ENCODE peak calls at places on chromosomes 6 and 20, in five cellular contexts. Z is NB4, B is AG04449, E is astrocyte of the cerebellum, S is lower lobe of right lung. L is an unnamed sample.

GRCh38 chr6:44431118-44431725 is 43.7 kb downstream of the CDC5L start:
- DNase-seq in Z (peak), B (no peak), E (peak), S (no peak), L (peak)

GRCh38 chr6:167291623-167292300 is 647 bp downstream of the UNC93A start:
- DNase-seq in Z (no peak), B (no peak), E (no peak), S (no peak), L (no peak)

GRCh38 chr20:18986146-18986830 is 172.7 kb downstream of the SCP2D1 start:
- DNase-seq in Z (no peak), B (no peak), E (no peak), S (no peak), L (no peak)

GRCh38 chr6:157461000-157461915 is 80.3 kb downstream of the ZDHHC14 start:
- DNase-seq in Z (no peak), B (peak), E (peak), S (no peak), L (no peak)

GRCh38 chr6:163583558-163583957 is 169.0 kb downstream of the QKI start:
- DNase-seq in Z (no peak), B (no peak), E (no peak), S (no peak), L (no peak)

GRCh38 chr20:63740501-63741353 is 1.2 kb downstream of the SLC2A4RG start:
- DNase-seq in Z (peak), B (peak), E (peak), S (peak), L (peak)

GRCh38 chr6:110322151-110323003 is 35.8 kb downstream of the METTL24 start:
- DNase-seq in Z (peak), B (no peak), E (no peak), S (no peak), L (no peak)

GRCh38 chr6:24145690-24146131 is 19.7 kb downstream of the NRSN1 start:
- DNase-seq in Z (no peak), B (no peak), E (no peak), S (no peak), L (no peak)

GRCh38 chr6:16729183-16729696 is 32.0 kb downstream of the ATXN1 start:
- DNase-seq in Z (peak), B (no peak), E (no peak), S (no peak), L (no peak)

GRCh38 chr6:149877678-149878077 is 13.5 kb upstream of the LRP11 start:
- DNase-seq in Z (no peak), B (no peak), E (no peak), S (no peak), L (no peak)

GRCh38 chr6:165777680-165778079 is 114.6 kb upstream of the PDE10A start:
- DNase-seq in Z (no peak), B (no peak), E (no peak), S (no peak), L (no peak)

GRCh38 chr6:95266537-95267258 is 310.6 kb upstream of the MANEA start:
- DNase-seq in Z (no peak), B (no peak), E (no peak), S (no peak), L (no peak)

GRCh38 chr6:30615219-30615957 is 1.7 kb downstream of the PPP1R10 start:
- DNase-seq in Z (peak), B (no peak), E (peak), S (no peak), L (peak)

GRCh38 chr6:168033791-168034190 is 36.3 kb downstream of the KIF25 start:
- DNase-seq in Z (no peak), B (no peak), E (no peak), S (no peak), L (no peak)

GRCh38 chr6:111122458-111123286 is 35.4 kb downstream of the SLC16A10 start:
- DNase-seq in Z (no peak), B (no peak), E (no peak), S (no peak), L (peak)

GRCh38 chr6:166619912-166620311 is 7.1 kb downstream of the RPS6KA2 start:
- DNase-seq in Z (no peak), B (peak), E (peak), S (peak), L (no peak)

GRCh38 chr6:170087946-170088348 is 202.9 kb downstream of the DLL1 start:
- DNase-seq in Z (peak), B (no peak), E (no peak), S (peak), L (peak)

GRCh38 chr6:139240161-139241010 is 51.4 kb downstream of the TXLNB start:
- DNase-seq in Z (no peak), B (peak), E (peak), S (no peak), L (peak)

GRCh38 chr6:84908304-84908904 is 144.0 kb upstream of the TBX18 start:
- DNase-seq in Z (no peak), B (no peak), E (no peak), S (no peak), L (no peak)

GRCh38 chr6:150079604-150080003 is 10.7 kb upstream of the ULBP3 start:
- DNase-seq in Z (no peak), B (no peak), E (peak), S (no peak), L (no peak)

GRCh38 chr20:57069442-57069841 is 197.0 kb downstream of the BMP7 start:
- DNase-seq in Z (no peak), B (no peak), E (no peak), S (no peak), L (no peak)

GRCh38 chr6:31107052-31107451 is 5.3 kb downstream of the C6orf15 start:
- DNase-seq in Z (no peak), B (no peak), E (no peak), S (no peak), L (no peak)

GRCh38 chr20:24578605-24579004 is 109.2 kb downstream of the SYNDIG1 start:
- DNase-seq in Z (no peak), B (no peak), E (no peak), S (no peak), L (no peak)

GRCh38 chr6:144912474-144912873 is 627.3 kb downstream of the UTRN start:
- DNase-seq in Z (no peak), B (peak), E (peak), S (no peak), L (no peak)

GRCh38 chr20:62683136-62683535 is 25.5 kb upstream of the NTSR1 start:
- DNase-seq in Z (no peak), B (no peak), E (no peak), S (no peak), L (no peak)

GRCh38 chr6:90103056-90103793 is 193.4 kb downstream of the BACH2 start:
- DNase-seq in Z (no peak), B (no peak), E (no peak), S (no peak), L (no peak)

GRCh38 chr6:30155522-30156261 is 5.3 kb downstream of the TRIM10 start:
- DNase-seq in Z (no peak), B (no peak), E (no peak), S (no peak), L (no peak)

GRCh38 chr20:63156221-63156671 is 59.7 kb downstream of the YTHDF1 start:
- DNase-seq in Z (peak), B (no peak), E (no peak), S (no peak), L (no peak)

GRCh38 chr6:46734867-46735719 is at the start of gene PLA2G7:
- DNase-seq in Z (no peak), B (no peak), E (no peak), S (peak), L (no peak)

GRCh38 chr6:33172307-33173227 is 19.7 kb downstream of the COL11A2 start:
- DNase-seq in Z (peak), B (no peak), E (no peak), S (no peak), L (peak)

GRCh38 chr6:26172496-26172958 is 85.3 kb downstream of the HFE start:
- DNase-seq in Z (peak), B (no peak), E (no peak), S (no peak), L (peak)

DNA sequence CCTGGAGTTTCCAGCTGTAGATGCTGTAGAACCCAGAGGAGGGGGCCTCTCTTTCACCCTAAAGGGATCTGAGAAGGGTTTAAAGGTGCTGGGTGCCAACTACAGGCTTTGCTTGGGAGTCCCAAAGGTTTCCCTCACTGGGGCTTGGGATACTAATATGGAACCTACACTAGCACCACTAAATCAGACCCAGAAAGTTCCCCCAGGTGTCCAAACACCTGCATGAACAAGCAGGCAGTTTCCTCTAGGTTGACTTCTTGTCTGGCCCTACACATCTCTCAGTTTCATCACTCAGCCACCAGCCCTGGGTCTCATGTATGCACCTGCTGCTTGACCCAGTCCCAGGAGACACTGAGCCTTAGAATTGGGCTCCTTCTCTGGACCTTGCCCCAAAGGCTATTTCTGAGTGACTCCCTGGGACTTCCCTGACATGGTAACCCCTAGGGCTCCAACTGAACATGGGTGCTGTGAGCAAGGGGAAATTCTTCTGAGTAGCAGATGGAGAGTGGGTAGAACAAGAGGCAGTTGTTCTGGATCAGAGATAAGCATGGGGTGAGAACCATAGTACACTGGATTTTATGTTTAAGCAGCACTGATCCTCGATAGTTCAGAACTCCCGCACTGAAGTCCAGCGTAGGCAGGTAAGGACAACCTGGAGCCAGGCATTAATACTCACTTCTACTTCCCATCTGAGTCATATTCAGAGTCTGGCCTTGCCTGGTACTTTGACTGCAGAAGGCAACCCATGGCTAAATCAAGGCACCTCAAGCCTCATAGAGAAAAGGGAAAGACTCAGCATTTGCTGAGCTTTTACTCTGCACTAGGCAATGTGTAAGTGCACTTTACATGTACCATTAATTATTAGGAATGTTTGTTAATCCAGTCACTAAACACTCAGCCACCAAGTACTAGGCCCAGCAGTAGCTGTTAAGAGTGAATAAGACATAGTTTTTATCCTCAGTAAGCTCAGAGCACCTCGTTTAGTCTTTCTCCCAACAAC is 16.8 kb downstream of the BCL2L1 start:
- DNase-seq in Z (no peak), B (no peak), E (no peak), S (no peak), L (peak)
- H3K4me3 ChIP-seq in Z (no peak), B (no peak), E (no peak), S (no peak), L (no peak)

DNA sequence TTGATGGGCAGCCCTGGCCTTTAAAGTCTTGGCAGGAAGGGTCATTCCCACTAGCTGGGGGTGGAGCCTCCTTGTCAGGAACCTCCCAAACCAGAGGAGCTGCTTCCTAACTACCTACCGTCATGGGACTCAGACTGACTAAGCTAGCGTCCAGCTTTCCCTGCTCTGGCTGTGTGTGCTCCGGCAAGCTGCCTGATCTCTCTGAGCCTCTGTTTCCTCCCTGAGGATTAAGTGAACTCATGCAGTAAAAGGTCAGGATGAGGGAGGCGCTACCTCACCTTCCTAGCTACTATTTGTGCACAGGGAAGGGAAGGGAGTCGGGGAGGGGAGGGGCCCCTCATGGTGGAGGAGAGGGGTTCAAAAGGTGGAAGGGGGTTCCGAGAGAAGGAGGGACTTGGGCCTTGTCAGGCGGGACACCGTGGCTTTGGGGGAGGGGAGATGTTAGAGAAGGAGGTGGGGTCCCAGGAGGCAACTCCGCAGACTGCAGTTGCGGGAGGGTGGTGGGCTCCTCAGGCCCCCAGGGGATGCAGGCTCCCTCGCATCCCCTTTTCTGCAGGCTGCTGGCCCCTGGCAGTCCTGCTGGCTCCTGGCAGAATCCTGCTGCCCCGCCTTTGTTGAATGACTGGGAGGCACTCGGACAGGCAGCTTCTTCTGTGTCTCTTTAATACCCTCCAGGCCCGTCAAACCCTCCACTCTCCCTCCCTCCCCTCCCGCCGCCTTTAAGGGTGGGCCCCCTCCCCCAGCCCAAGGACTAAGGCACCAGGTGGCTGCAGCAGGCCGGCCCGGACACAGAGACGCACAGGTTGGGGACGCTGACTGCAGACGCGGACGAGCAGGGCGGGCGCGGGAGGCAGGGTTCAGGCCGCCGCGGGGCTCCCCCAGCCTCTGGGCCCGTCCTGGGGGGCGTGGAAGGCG is 9.6 kb downstream of the DUSP15 start:
- DNase-seq in Z (peak), B (no peak), E (no peak), S (no peak), L (peak)
- H3K4me3 ChIP-seq in Z (peak), B (peak), E (peak), S (peak), L (peak)

GRCh38 chr6:137265574-137265973 is 46.4 kb upstream of the IFNGR1 start:
- DNase-seq in Z (no peak), B (no peak), E (no peak), S (no peak), L (peak)
- H3K4me3 ChIP-seq in Z (no peak), B (no peak), E (no peak), S (no peak), L (no peak)

DNA sequence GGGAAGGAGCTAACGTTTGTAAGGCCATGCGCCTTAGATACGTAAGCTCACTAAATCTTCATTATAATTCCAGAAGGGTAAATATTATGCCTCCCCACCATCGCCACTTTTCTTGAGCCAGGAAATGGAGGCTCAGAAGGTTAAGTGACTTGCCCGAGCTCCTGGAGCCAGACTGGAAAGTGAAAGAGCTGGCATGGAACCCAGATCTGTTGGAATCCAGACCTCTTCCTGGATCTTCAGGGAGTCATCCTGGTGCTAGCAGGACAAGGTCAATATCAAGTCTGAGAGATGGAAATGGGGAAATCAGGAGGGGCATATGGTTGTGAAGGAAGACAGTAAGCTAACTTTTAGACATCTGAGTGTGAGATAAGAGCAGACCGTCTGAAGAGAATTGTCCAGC is 6.1 kb downstream of the TMEM200A start:
- DNase-seq in Z (no peak), B (no peak), E (no peak), S (no peak), L (no peak)
- H3K4me3 ChIP-seq in Z (no peak), B (no peak), E (no peak), S (no peak), L (no peak)

DNA sequence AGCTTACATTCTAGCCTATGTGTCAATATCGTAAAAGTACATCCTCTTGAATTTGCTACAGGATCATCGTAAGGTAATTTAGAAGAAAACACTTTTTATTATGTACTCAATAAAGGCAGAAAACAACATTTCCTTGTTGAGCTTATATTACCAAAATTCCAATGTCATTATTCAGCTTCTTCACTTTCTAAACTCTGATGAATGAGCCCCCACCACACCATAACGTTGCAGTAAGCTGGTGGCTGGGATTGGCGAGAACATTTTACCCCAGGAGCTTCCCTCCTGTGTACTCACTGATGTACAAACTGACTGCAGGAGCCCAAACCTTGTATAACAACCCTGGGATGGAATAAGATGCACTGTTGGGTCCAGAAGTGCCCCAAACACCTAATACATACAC is 238.1 kb upstream of the MARCKS start:
- DNase-seq in Z (no peak), B (no peak), E (no peak), S (no peak), L (no peak)
- H3K4me3 ChIP-seq in Z (no peak), B (no peak), E (no peak), S (no peak), L (no peak)

GRCh38 chr6:12291785-12292604 is 1.8 kb downstream of the EDN1 start:
- DNase-seq in Z (peak), B (no peak), E (no peak), S (no peak), L (peak)
- H3K4me3 ChIP-seq in Z (no peak), B (peak), E (peak), S (peak), L (no peak)

GRCh38 chr6:27287751-27288135 is 24.3 kb downstream of the POM121L2 start:
- DNase-seq in Z (no peak), B (no peak), E (no peak), S (no peak), L (no peak)
- H3K4me3 ChIP-seq in Z (peak), B (no peak), E (peak), S (no peak), L (no peak)

L was measured in small intestine.